ENCODE peak calls at places on chromosomes 3 and 15, in seven cellular contexts. One of them, this sample, is unnamed.

GRCh38 chr3:169131695-169132464 is 531.6 kb downstream of the MECOM start:
- DNase-seq in EL: no peak
- DNase-seq in amniotic stem cell: no peak
- DNase-seq in NCI-H748 treated with DMSO at 0.1 percent for 48 hours: no peak
- DNase-seq in HEK293T: no peak
- DNase-seq in KG1: no peak
- DNase-seq in stimulated activated CD4-positive, alpha-beta T cell treated with anti-CD3 and anti-CD28 coated beads, Interleukin-2, amount 100 ng/mL, for 24 hours: no peak
- DNase-seq in this sample: no peak

GRCh38 chr3:151085227-151085888 is at the start of gene MED12L:
- DNase-seq in EL: peak; percentile 72
- DNase-seq in amniotic stem cell: peak; percentile 32
- DNase-seq in NCI-H748 treated with DMSO at 0.1 percent for 48 hours: peak; percentile 22
- DNase-seq in HEK293T: peak; percentile 89
- DNase-seq in KG1: peak; percentile 45
- DNase-seq in stimulated activated CD4-positive, alpha-beta T cell treated with anti-CD3 and anti-CD28 coated beads, Interleukin-2, amount 100 ng/mL, for 24 hours: peak; percentile 55
- DNase-seq in this sample: peak; percentile 77

GRCh38 chr3:183069086-183069485 is 30.2 kb downstream of the MCCC1 start:
- DNase-seq in EL: no peak
- DNase-seq in amniotic stem cell: no peak
- DNase-seq in NCI-H748 treated with DMSO at 0.1 percent for 48 hours: no peak
- DNase-seq in HEK293T: no peak
- DNase-seq in KG1: no peak
- DNase-seq in stimulated activated CD4-positive, alpha-beta T cell treated with anti-CD3 and anti-CD28 coated beads, Interleukin-2, amount 100 ng/mL, for 24 hours: no peak
- DNase-seq in this sample: no peak

GRCh38 chr15:56469484-56469883 is 4.5 kb upstream of the MNS1 start:
- DNase-seq in EL: no peak
- DNase-seq in amniotic stem cell: no peak
- DNase-seq in NCI-H748 treated with DMSO at 0.1 percent for 48 hours: no peak
- DNase-seq in HEK293T: no peak
- DNase-seq in KG1: no peak
- DNase-seq in stimulated activated CD4-positive, alpha-beta T cell treated with anti-CD3 and anti-CD28 coated beads, Interleukin-2, amount 100 ng/mL, for 24 hours: no peak
- DNase-seq in this sample: no peak

GRCh38 chr3:187696036-187696435 is 6.3 kb downstream of the RTP2 start:
- DNase-seq in EL: no peak
- DNase-seq in amniotic stem cell: no peak
- DNase-seq in NCI-H748 treated with DMSO at 0.1 percent for 48 hours: no peak
- DNase-seq in HEK293T: no peak
- DNase-seq in KG1: no peak
- DNase-seq in stimulated activated CD4-positive, alpha-beta T cell treated with anti-CD3 and anti-CD28 coated beads, Interleukin-2, amount 100 ng/mL, for 24 hours: no peak
- DNase-seq in this sample: no peak

GRCh38 chr3:30505866-30506517 is 100.4 kb upstream of the TGFBR2 start:
- DNase-seq in EL: no peak
- DNase-seq in amniotic stem cell: no peak
- DNase-seq in NCI-H748 treated with DMSO at 0.1 percent for 48 hours: no peak
- DNase-seq in HEK293T: no peak
- DNase-seq in KG1: no peak
- DNase-seq in stimulated activated CD4-positive, alpha-beta T cell treated with anti-CD3 and anti-CD28 coated beads, Interleukin-2, amount 100 ng/mL, for 24 hours: no peak
- DNase-seq in this sample: no peak

GRCh38 chr3:13093687-13094086 is 20.5 kb upstream of the IQSEC1 start:
- DNase-seq in EL: no peak
- DNase-seq in amniotic stem cell: no peak
- DNase-seq in NCI-H748 treated with DMSO at 0.1 percent for 48 hours: no peak
- DNase-seq in HEK293T: no peak
- DNase-seq in KG1: no peak
- DNase-seq in stimulated activated CD4-positive, alpha-beta T cell treated with anti-CD3 and anti-CD28 coated beads, Interleukin-2, amount 100 ng/mL, for 24 hours: no peak
- DNase-seq in this sample: no peak

GRCh38 chr3:128801779-128802369 is 75.9 kb downstream of the RAB7A start:
- DNase-seq in EL: no peak
- DNase-seq in amniotic stem cell: no peak
- DNase-seq in NCI-H748 treated with DMSO at 0.1 percent for 48 hours: no peak
- DNase-seq in HEK293T: no peak
- DNase-seq in KG1: no peak
- DNase-seq in stimulated activated CD4-positive, alpha-beta T cell treated with anti-CD3 and anti-CD28 coated beads, Interleukin-2, amount 100 ng/mL, for 24 hours: no peak
- DNase-seq in this sample: no peak

GRCh38 chr3:29026959-29027358 is 253.9 kb upstream of the RBMS3 start:
- DNase-seq in EL: no peak
- DNase-seq in amniotic stem cell: no peak
- DNase-seq in NCI-H748 treated with DMSO at 0.1 percent for 48 hours: no peak
- DNase-seq in HEK293T: no peak
- DNase-seq in KG1: no peak
- DNase-seq in stimulated activated CD4-positive, alpha-beta T cell treated with anti-CD3 and anti-CD28 coated beads, Interleukin-2, amount 100 ng/mL, for 24 hours: no peak
- DNase-seq in this sample: no peak

GRCh38 chr15:74130089-74130848 is at the start of gene ISLR2:
- DNase-seq in EL: no peak
- DNase-seq in amniotic stem cell: no peak
- DNase-seq in NCI-H748 treated with DMSO at 0.1 percent for 48 hours: no peak
- DNase-seq in HEK293T: no peak
- DNase-seq in KG1: no peak
- DNase-seq in stimulated activated CD4-positive, alpha-beta T cell treated with anti-CD3 and anti-CD28 coated beads, Interleukin-2, amount 100 ng/mL, for 24 hours: no peak
- DNase-seq in this sample: no peak

GRCh38 chr3:31664031-31664430 is 131.3 kb downstream of the STT3B start:
- DNase-seq in EL: no peak
- DNase-seq in amniotic stem cell: no peak
- DNase-seq in NCI-H748 treated with DMSO at 0.1 percent for 48 hours: no peak
- DNase-seq in HEK293T: no peak
- DNase-seq in KG1: no peak
- DNase-seq in stimulated activated CD4-positive, alpha-beta T cell treated with anti-CD3 and anti-CD28 coated beads, Interleukin-2, amount 100 ng/mL, for 24 hours: no peak
- DNase-seq in this sample: no peak

GRCh38 chr3:185152433-185153169 is at the start of gene C3orf70:
- DNase-seq in EL: peak; percentile 57
- DNase-seq in amniotic stem cell: peak; percentile 10
- DNase-seq in NCI-H748 treated with DMSO at 0.1 percent for 48 hours: no peak
- DNase-seq in HEK293T: peak; percentile 60
- DNase-seq in KG1: peak; percentile 35
- DNase-seq in stimulated activated CD4-positive, alpha-beta T cell treated with anti-CD3 and anti-CD28 coated beads, Interleukin-2, amount 100 ng/mL, for 24 hours: no peak
- DNase-seq in this sample: peak; percentile 56

GRCh38 chr15:81558056-81558455 is 184.0 kb upstream of the TMC3 start:
- DNase-seq in EL: no peak
- DNase-seq in amniotic stem cell: no peak
- DNase-seq in NCI-H748 treated with DMSO at 0.1 percent for 48 hours: no peak
- DNase-seq in HEK293T: no peak
- DNase-seq in KG1: no peak
- DNase-seq in stimulated activated CD4-positive, alpha-beta T cell treated with anti-CD3 and anti-CD28 coated beads, Interleukin-2, amount 100 ng/mL, for 24 hours: no peak
- DNase-seq in this sample: no peak

GRCh38 chr15:77036537-77037474 is 34.1 kb downstream of the TSPAN3 start:
- DNase-seq in EL: no peak
- DNase-seq in amniotic stem cell: no peak
- DNase-seq in NCI-H748 treated with DMSO at 0.1 percent for 48 hours: no peak
- DNase-seq in HEK293T: no peak
- DNase-seq in KG1: no peak
- DNase-seq in stimulated activated CD4-positive, alpha-beta T cell treated with anti-CD3 and anti-CD28 coated beads, Interleukin-2, amount 100 ng/mL, for 24 hours: peak; percentile 14
- DNase-seq in this sample: no peak

GRCh38 chr3:16907245-16907644 is 22.5 kb downstream of the PLCL2 start:
- DNase-seq in EL: no peak
- DNase-seq in amniotic stem cell: no peak
- DNase-seq in NCI-H748 treated with DMSO at 0.1 percent for 48 hours: no peak
- DNase-seq in HEK293T: no peak
- DNase-seq in KG1: no peak
- DNase-seq in stimulated activated CD4-positive, alpha-beta T cell treated with anti-CD3 and anti-CD28 coated beads, Interleukin-2, amount 100 ng/mL, for 24 hours: no peak
- DNase-seq in this sample: no peak

GRCh38 chr3:194598771-194599557 is 34.3 kb downstream of the TMEM44 start:
- DNase-seq in EL: peak; percentile 91
- DNase-seq in amniotic stem cell: no peak
- DNase-seq in NCI-H748 treated with DMSO at 0.1 percent for 48 hours: no peak
- DNase-seq in HEK293T: no peak
- DNase-seq in KG1: no peak
- DNase-seq in stimulated activated CD4-positive, alpha-beta T cell treated with anti-CD3 and anti-CD28 coated beads, Interleukin-2, amount 100 ng/mL, for 24 hours: no peak
- DNase-seq in this sample: no peak

GRCh38 chr15:68559342-68560310 is 19.2 kb upstream of the CORO2B start:
- DNase-seq in EL: peak; percentile 85
- DNase-seq in amniotic stem cell: peak; percentile 47
- DNase-seq in NCI-H748 treated with DMSO at 0.1 percent for 48 hours: peak; percentile 29
- DNase-seq in HEK293T: peak; percentile 90
- DNase-seq in KG1: peak; percentile 60
- DNase-seq in stimulated activated CD4-positive, alpha-beta T cell treated with anti-CD3 and anti-CD28 coated beads, Interleukin-2, amount 100 ng/mL, for 24 hours: peak; percentile 77
- DNase-seq in this sample: peak; percentile 87